ENCODE peak calls at places on chromosomes 3 and 15, in eight cellular contexts. A is nephron progenitor cell; H is mucosa of gallbladder; E is activated naive CD8-positive, alpha-beta T cell treated with anti-CD3 and anti-CD28 coated beads, Interleukin-2, amount 50 U/mL, for 24 hours; K is activated T-cell treated with anti-CD3 and anti-CD28 coated beads for 1 hour; S is SW480; J is left ventricle myocardium inferior; X is glutamatergic neuron. I is an unnamed sample.

GRCh38 chr3:190333961-190334360 is 11.7 kb upstream of the CLDN1 start:
- DNase-seq in J (no peak), E (no peak), H (no peak), K (no peak), A (no peak), S (no peak), X (no peak), I (no peak)

GRCh38 chr15:22922003-22922402 is 58.2 kb downstream of the CYFIP1 start:
- DNase-seq in K (no peak), J (no peak), S (no peak), X (no peak), H (no peak), A (no peak), E (no peak), I (no peak)

GRCh38 chr15:82064824-82065223 is 19.0 kb upstream of the MEX3B start:
- DNase-seq in J (no peak), H (no peak), S (no peak), E (no peak), A (no peak), X (no peak), K (no peak), I (no peak)

GRCh38 chr15:63494406-63494805 is 10.0 kb upstream of the USP3 start:
- DNase-seq in K (no peak), A (no peak), S (no peak), X (no peak), E (no peak), H (no peak), J (no peak), I (peak)

GRCh38 chr15:95591270-95591669 is 739.2 kb upstream of the NR2F2 start:
- DNase-seq in H (no peak), A (no peak), E (no peak), S (no peak), K (no peak), J (no peak), X (no peak), I (no peak)

GRCh38 chr3:194890086-194890485 is 204.4 kb downstream of the FAM43A start:
- DNase-seq in E (no peak), X (no peak), K (no peak), J (no peak), S (no peak), A (no peak), H (no peak), I (peak)

GRCh38 chr15:64524778-64525177 is 64.4 kb downstream of the ZNF609 start:
- DNase-seq in X (no peak), J (no peak), K (no peak), A (no peak), H (no peak), E (no peak), S (peak), I (no peak)

GRCh38 chr3:101163554-101163953 is 156.8 kb downstream of the IMPG2 start:
- DNase-seq in A (no peak), K (no peak), H (no peak), S (no peak), X (no peak), J (no peak), E (no peak), I (no peak)

GRCh38 chr15:33111051-33111451 is 83.5 kb downstream of the FMN1 start:
- DNase-seq in H (no peak), X (no peak), S (peak), J (no peak), A (no peak), K (no peak), E (no peak), I (no peak)

GRCh38 chr15:70430029-70430428 is 332.3 kb upstream of the TLE3 start:
- DNase-seq in H (no peak), S (no peak), J (no peak), X (no peak), E (no peak), K (no peak), A (no peak), I (no peak)

GRCh38 chr15:29792426-29793159 is 29.7 kb downstream of the TJP1 start:
- DNase-seq in J (no peak), K (no peak), A (no peak), E (no peak), H (no peak), X (no peak), S (no peak), I (no peak)

GRCh38 chr3:87674397-87675161 is 384.2 kb downstream of the CGGBP1 start:
- DNase-seq in A (no peak), K (no peak), E (no peak), S (no peak), H (no peak), X (no peak), J (no peak), I (no peak)

GRCh38 chr15:77541421-77542181 is 91.1 kb downstream of the LINGO1 start:
- DNase-seq in J (peak), X (no peak), E (no peak), K (no peak), S (no peak), H (no peak), A (no peak), I (peak)

GRCh38 chr3:14407203-14407602 is 4.8 kb downstream of the SLC6A6 start:
- DNase-seq in E (no peak), J (no peak), S (no peak), X (no peak), H (no peak), K (no peak), A (no peak), I (no peak)

GRCh38 chr3:159502986-159503385 is 485.6 kb upstream of the IL12A start:
- DNase-seq in K (no peak), E (no peak), J (no peak), H (no peak), S (no peak), X (no peak), A (no peak), I (no peak)

GRCh38 chr3:33128706-33129105 is 14.9 kb downstream of the CRTAP start:
- DNase-seq in S (no peak), E (no peak), X (no peak), J (no peak), H (no peak), A (no peak), K (no peak), I (no peak)

GRCh38 chr3:196726788-196727675 is 12.6 kb upstream of the PAK2 start:
- DNase-seq in A (no peak), E (no peak), K (no peak), X (no peak), H (no peak), S (peak), J (no peak), I (no peak)

GRCh38 chr15:46416544-46416943 is 781.7 kb downstream of the SQOR start:
- DNase-seq in X (no peak), J (no peak), S (no peak), H (no peak), A (no peak), E (no peak), K (no peak), I (no peak)

GRCh38 chr15:40436116-40436891 is 4.4 kb upstream of the BAHD1 start:
- DNase-seq in A (peak), S (no peak), X (peak), E (no peak), J (no peak), H (no peak), K (no peak), I (no peak)

GRCh38 chr3:11826628-11827265 is 19.9 kb downstream of the TAMM41 start:
- DNase-seq in A (no peak), S (no peak), K (no peak), E (no peak), X (no peak), H (no peak), J (no peak), I (no peak)

GRCh38 chr15:65211157-65211982 is at the start of gene CILP:
- DNase-seq in J (peak), H (peak), X (no peak), K (no peak), E (no peak), A (peak), S (no peak), I (no peak)

GRCh38 chr3:163071684-163072083 is 1575.1 kb downstream of the OTOL1 start:
- DNase-seq in A (no peak), K (no peak), J (no peak), X (no peak), H (no peak), S (no peak), E (no peak), I (no peak)

GRCh38 chr15:80580107-80580506 is 115.0 kb upstream of the ABHD17C start:
- DNase-seq in X (no peak), J (no peak), A (no peak), H (no peak), K (no peak), E (no peak), S (no peak), I (peak)

GRCh38 chr3:39165518-39165917 is 12.1 kb upstream of the CSRNP1 start:
- DNase-seq in S (no peak), X (no peak), H (no peak), K (no peak), J (no peak), E (no peak), A (no peak), I (no peak)

GRCh38 chr3:7752005-7752404 is 749.6 kb upstream of the LMCD1 start:
- DNase-seq in J (no peak), K (no peak), S (no peak), A (no peak), X (no peak), E (no peak), H (no peak), I (no peak)

GRCh38 chr15:78563092-78563491 is 2.2 kb upstream of the CHRNA5 start:
- DNase-seq in H (no peak), J (no peak), E (no peak), X (no peak), A (no peak), S (no peak), K (no peak), I (no peak)

GRCh38 chr3:45929042-45929679 is 14.1 kb upstream of the CXCR6 start:
- DNase-seq in H (no peak), X (peak), S (peak), E (peak), K (peak), J (no peak), A (peak), I (no peak)

GRCh38 chr3:47362704-47363103 is 18.1 kb upstream of the PTPN23 start:
- DNase-seq in K (no peak), X (no peak), E (no peak), A (no peak), S (no peak), H (no peak), J (no peak), I (peak)

GRCh38 chr3:65245133-65246076 is 557.6 kb upstream of the ADAMTS9 start:
- DNase-seq in J (no peak), S (no peak), A (no peak), H (no peak), K (no peak), X (no peak), E (no peak), I (no peak)